ENCODE peak calls at places on chromosomes 6 and 20, in seven cellular contexts. One of them, this sample, is unnamed.

GRCh38 chr20:7843613-7844012 is 96.6 kb downstream of the HAO1 start:
- DNase-seq in tibial artery: no peak
- DNase-seq in fibroblast of pulmonary artery: peak
- DNase-seq in endodermal cell: no peak
- DNase-seq in ovary: no peak
- DNase-seq in A549: no peak
- DNase-seq in upper lobe of right lung: no peak
- DNase-seq in this sample: peak

GRCh38 chr6:119299694-119300093 is 49.9 kb downstream of the MAN1A1 start:
- DNase-seq in upper lobe of right lung: no peak
- DNase-seq in tibial artery: no peak
- DNase-seq in endodermal cell: no peak
- DNase-seq in A549: no peak
- DNase-seq in ovary: no peak
- DNase-seq in fibroblast of pulmonary artery: no peak
- DNase-seq in this sample: no peak

GRCh38 chr6:19697744-19698290 is 139.4 kb upstream of the ID4 start:
- DNase-seq in ovary: no peak
- DNase-seq in endodermal cell: no peak
- DNase-seq in fibroblast of pulmonary artery: peak
- DNase-seq in A549: no peak
- DNase-seq in upper lobe of right lung: no peak
- DNase-seq in tibial artery: no peak
- DNase-seq in this sample: peak

GRCh38 chr20:25580711-25581110 is 4.6 kb downstream of the NINL start:
- DNase-seq in fibroblast of pulmonary artery: peak
- DNase-seq in ovary: no peak
- DNase-seq in endodermal cell: no peak
- DNase-seq in A549: no peak
- DNase-seq in tibial artery: no peak
- DNase-seq in upper lobe of right lung: peak
- DNase-seq in this sample: peak

GRCh38 chr20:40568200-40568599 is 120.8 kb downstream of the MAFB start:
- DNase-seq in upper lobe of right lung: no peak
- DNase-seq in ovary: no peak
- DNase-seq in endodermal cell: no peak
- DNase-seq in A549: no peak
- DNase-seq in tibial artery: no peak
- DNase-seq in fibroblast of pulmonary artery: no peak
- DNase-seq in this sample: peak

GRCh38 chr6:154638369-154638768 is 94.8 kb upstream of the SCAF8 start:
- DNase-seq in A549: no peak
- DNase-seq in endodermal cell: no peak
- DNase-seq in tibial artery: no peak
- DNase-seq in ovary: no peak
- DNase-seq in upper lobe of right lung: no peak
- DNase-seq in fibroblast of pulmonary artery: peak
- DNase-seq in this sample: no peak

GRCh38 chr6:113050010-113050893 is 703.1 kb downstream of the RFPL4B start:
- DNase-seq in endodermal cell: no peak
- DNase-seq in ovary: no peak
- DNase-seq in upper lobe of right lung: no peak
- DNase-seq in A549: no peak
- DNase-seq in fibroblast of pulmonary artery: peak
- DNase-seq in tibial artery: no peak
- DNase-seq in this sample: peak

GRCh38 chr6:93104195-93104817 is 315.1 kb downstream of the EPHA7 start:
- DNase-seq in fibroblast of pulmonary artery: peak
- DNase-seq in A549: no peak
- DNase-seq in upper lobe of right lung: no peak
- DNase-seq in tibial artery: no peak
- DNase-seq in endodermal cell: no peak
- DNase-seq in ovary: no peak
- DNase-seq in this sample: no peak

GRCh38 chr6:170083236-170084051 is 207.4 kb downstream of the DLL1 start:
- DNase-seq in tibial artery: peak
- DNase-seq in A549: no peak
- DNase-seq in fibroblast of pulmonary artery: no peak
- DNase-seq in ovary: peak
- DNase-seq in endodermal cell: peak
- DNase-seq in upper lobe of right lung: no peak
- DNase-seq in this sample: no peak

GRCh38 chr6:106618324-106618723 is 11.0 kb downstream of the RTN4IP1 start:
- DNase-seq in A549: no peak
- DNase-seq in endodermal cell: no peak
- DNase-seq in ovary: no peak
- DNase-seq in fibroblast of pulmonary artery: no peak
- DNase-seq in upper lobe of right lung: no peak
- DNase-seq in tibial artery: no peak
- DNase-seq in this sample: no peak

GRCh38 chr20:50413088-50413500 is 97.1 kb upstream of the PTPN1 start:
- DNase-seq in upper lobe of right lung: no peak
- DNase-seq in A549: no peak
- DNase-seq in fibroblast of pulmonary artery: no peak
- DNase-seq in tibial artery: no peak
- DNase-seq in endodermal cell: peak
- DNase-seq in ovary: no peak
- DNase-seq in this sample: peak

GRCh38 chr6:113414511-113414910 is 442.6 kb upstream of the MARCKS start:
- DNase-seq in fibroblast of pulmonary artery: peak
- DNase-seq in ovary: peak
- DNase-seq in A549: peak
- DNase-seq in endodermal cell: no peak
- DNase-seq in upper lobe of right lung: no peak
- DNase-seq in tibial artery: peak
- DNase-seq in this sample: peak

GRCh38 chr6:85126448-85127178 is 323.3 kb upstream of the NT5E start:
- DNase-seq in upper lobe of right lung: no peak
- DNase-seq in endodermal cell: peak
- DNase-seq in tibial artery: peak
- DNase-seq in A549: peak
- DNase-seq in ovary: no peak
- DNase-seq in fibroblast of pulmonary artery: peak
- DNase-seq in this sample: peak

GRCh38 chr6:9139762-9140161 is 704.4 kb upstream of the SLC35B3 start:
- DNase-seq in fibroblast of pulmonary artery: peak
- DNase-seq in upper lobe of right lung: no peak
- DNase-seq in endodermal cell: no peak
- DNase-seq in A549: no peak
- DNase-seq in ovary: no peak
- DNase-seq in tibial artery: no peak
- DNase-seq in this sample: peak

GRCh38 chr20:31606928-31607639 is 2.0 kb downstream of the ID1 start:
- DNase-seq in endodermal cell: peak
- DNase-seq in ovary: no peak
- DNase-seq in upper lobe of right lung: peak
- DNase-seq in A549: peak
- DNase-seq in fibroblast of pulmonary artery: peak
- DNase-seq in tibial artery: no peak
- DNase-seq in this sample: peak

DNA sequence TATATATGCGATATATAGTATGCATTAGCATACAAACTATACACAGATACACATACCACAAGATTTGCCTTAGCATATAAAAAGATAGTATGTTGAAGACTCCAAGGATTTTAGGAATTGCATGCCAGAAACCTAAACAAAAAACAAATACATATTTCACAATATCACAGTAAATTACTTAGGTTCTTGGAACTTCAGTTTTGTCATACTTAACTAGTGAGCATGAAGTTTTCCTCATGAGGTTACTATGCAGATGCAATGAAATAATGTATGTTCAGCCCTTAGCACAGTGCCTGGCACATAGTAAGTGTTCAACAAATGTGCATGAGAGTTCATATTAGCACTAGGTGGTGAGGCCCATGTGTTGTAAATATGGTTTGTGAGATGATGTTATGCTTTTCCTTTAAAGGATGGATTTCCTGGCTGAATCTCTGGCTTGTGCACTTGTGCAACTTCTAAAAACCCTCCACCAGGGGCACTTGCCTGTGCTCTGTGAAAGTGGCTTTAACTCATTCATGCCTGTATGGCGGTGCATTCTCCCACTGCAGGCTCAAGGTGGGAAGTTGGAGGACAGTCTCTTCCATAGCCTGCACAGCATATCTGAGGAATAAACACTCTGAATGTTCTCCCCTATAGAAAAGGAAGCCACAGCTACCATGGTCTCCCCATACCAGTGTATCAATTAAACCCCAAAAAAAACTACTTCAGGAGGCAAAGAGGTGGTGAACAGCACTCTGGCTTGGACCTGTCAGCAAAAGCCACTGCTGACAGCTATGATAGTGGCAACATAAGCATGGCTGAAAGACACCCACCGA is 624.1 kb upstream of the CDH4 start:
- DNase-seq in tibial artery: no peak
- DNase-seq in endodermal cell: peak
- DNase-seq in A549: no peak
- DNase-seq in ovary: no peak
- DNase-seq in fibroblast of pulmonary artery: no peak
- DNase-seq in upper lobe of right lung: no peak
- DNase-seq in this sample: no peak
- TF ChIP-seq CTCF in tibial artery: no peak
- TF ChIP-seq CTCF in endodermal cell: peak
- TF ChIP-seq CTCF in A549: no peak
- TF ChIP-seq CTCF in ovary: no peak
- TF ChIP-seq CTCF in fibroblast of pulmonary artery: no peak
- TF ChIP-seq CTCF in upper lobe of right lung: no peak
- TF ChIP-seq CTCF in this sample: no peak

GRCh38 chr6:39451831-39452230 is 129.3 kb upstream of the KCNK16 start:
- DNase-seq in endodermal cell: peak
- DNase-seq in tibial artery: no peak
- DNase-seq in fibroblast of pulmonary artery: no peak
- DNase-seq in ovary: no peak
- DNase-seq in upper lobe of right lung: no peak
- DNase-seq in A549: no peak
- DNase-seq in this sample: peak
- TF ChIP-seq CTCF in endodermal cell: peak
- TF ChIP-seq CTCF in tibial artery: no peak
- TF ChIP-seq CTCF in fibroblast of pulmonary artery: peak
- TF ChIP-seq CTCF in ovary: no peak
- TF ChIP-seq CTCF in upper lobe of right lung: peak
- TF ChIP-seq CTCF in A549: no peak
- TF ChIP-seq CTCF in this sample: peak

GRCh38 chr20:59520814-59521213 is 83.5 kb upstream of the PHACTR3 start:
- DNase-seq in A549: no peak
- DNase-seq in fibroblast of pulmonary artery: no peak
- DNase-seq in tibial artery: no peak
- DNase-seq in upper lobe of right lung: no peak
- DNase-seq in ovary: no peak
- DNase-seq in endodermal cell: no peak
- DNase-seq in this sample: no peak

GRCh38 chr20:59525500-59526241 is 78.7 kb upstream of the PHACTR3 start:
- DNase-seq in upper lobe of right lung: peak
- DNase-seq in fibroblast of pulmonary artery: peak
- DNase-seq in ovary: peak
- DNase-seq in tibial artery: no peak
- DNase-seq in endodermal cell: peak
- DNase-seq in A549: peak
- DNase-seq in this sample: peak

DNA sequence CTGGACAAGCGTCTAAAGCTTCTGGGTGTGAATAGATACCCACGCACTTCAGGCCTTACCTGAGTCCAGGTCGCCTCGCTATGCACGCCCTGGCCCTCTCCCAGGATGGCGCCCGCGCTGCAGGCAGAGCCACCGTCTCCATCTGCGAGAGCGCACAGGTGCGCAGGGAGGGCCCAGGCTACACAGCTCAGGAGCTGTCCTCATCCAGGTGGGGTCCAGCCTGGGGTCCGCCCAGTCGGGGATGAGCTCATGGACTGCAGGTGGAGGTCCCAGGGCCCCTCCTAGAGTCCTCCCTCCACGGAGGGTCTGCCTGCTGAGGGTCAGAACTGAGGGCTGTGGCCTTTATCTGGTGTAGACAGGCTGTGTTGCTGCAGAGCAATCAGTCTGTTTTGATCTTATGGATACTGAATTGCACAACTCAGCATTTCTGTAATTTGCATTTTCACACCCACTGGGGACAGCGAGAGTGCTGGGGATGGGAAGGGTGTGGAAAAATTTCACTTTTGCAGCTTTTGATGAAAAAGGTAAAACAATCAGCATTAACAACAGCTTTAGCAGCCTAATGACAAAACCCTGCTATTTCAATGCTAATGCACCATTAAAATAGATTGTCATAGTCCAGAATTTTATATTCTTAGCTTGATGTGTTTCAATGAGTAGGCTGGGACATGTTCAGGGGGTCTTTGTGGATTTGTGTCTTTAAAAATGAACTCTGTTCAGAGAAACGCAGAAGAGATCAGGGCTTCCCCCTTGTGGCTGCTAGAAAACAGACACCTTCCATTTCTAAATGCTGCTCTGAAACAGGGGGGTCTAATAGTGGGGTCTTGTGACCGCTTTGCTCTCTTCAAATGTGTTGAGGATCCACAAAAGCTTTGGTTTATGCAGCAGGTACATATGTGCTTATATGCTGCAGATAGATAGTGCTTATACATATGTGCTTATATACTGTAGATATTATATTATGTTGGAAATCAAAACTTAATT is 77.8 kb upstream of the PHACTR3 start:
- DNase-seq in endodermal cell: no peak
- DNase-seq in ovary: no peak
- DNase-seq in A549: peak
- DNase-seq in upper lobe of right lung: no peak
- DNase-seq in fibroblast of pulmonary artery: peak
- DNase-seq in tibial artery: no peak
- DNase-seq in this sample: no peak
- TF ChIP-seq CTCF in endodermal cell: peak
- TF ChIP-seq CTCF in ovary: no peak
- TF ChIP-seq CTCF in A549: no peak
- TF ChIP-seq CTCF in upper lobe of right lung: peak
- TF ChIP-seq CTCF in fibroblast of pulmonary artery: peak
- TF ChIP-seq CTCF in tibial artery: no peak
- TF ChIP-seq CTCF in this sample: peak

GRCh38 chr6:63305278-63305677 is 14.5 kb downstream of the LGSN start:
- DNase-seq in tibial artery: no peak
- DNase-seq in A549: no peak
- DNase-seq in ovary: no peak
- DNase-seq in upper lobe of right lung: no peak
- DNase-seq in fibroblast of pulmonary artery: no peak
- DNase-seq in endodermal cell: no peak
- DNase-seq in this sample: no peak

GRCh38 chr6:63306446-63306845 is 13.3 kb downstream of the LGSN start:
- DNase-seq in upper lobe of right lung: no peak
- DNase-seq in endodermal cell: no peak
- DNase-seq in tibial artery: no peak
- DNase-seq in fibroblast of pulmonary artery: no peak
- DNase-seq in ovary: no peak
- DNase-seq in A549: no peak
- DNase-seq in this sample: no peak

DNA sequence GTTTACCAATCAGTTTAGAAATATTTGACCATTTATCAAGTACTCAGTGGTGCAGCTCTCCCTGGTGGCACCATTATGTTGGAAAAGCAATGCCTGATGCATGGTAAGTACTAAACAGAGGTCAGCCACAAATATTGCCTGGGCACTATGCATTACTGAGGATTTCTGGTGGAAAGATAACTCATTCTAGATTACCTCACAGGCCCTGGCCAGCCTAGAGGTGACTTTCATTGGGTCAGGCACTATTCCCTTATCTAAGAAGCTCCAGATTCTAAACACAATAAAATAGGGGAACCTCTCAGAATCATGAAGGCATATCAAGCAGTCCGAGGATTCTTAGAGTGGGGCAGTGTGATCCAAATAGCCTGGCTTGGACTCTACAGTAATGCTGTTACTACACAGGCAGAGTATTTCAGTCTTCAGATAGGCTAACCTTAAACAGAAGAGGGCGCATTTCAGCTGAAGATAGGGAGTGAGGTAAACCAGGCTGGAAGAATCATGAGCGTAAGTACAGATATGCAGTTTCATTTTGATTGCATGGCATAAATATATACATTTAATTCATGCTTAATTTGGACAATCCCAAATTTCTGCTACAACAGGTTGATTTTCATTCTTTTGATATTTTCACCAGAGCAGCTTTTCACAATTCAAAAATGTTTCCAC is 12.1 kb downstream of the LGSN start:
- DNase-seq in endodermal cell: peak
- DNase-seq in upper lobe of right lung: no peak
- DNase-seq in tibial artery: no peak
- DNase-seq in ovary: no peak
- DNase-seq in fibroblast of pulmonary artery: peak
- DNase-seq in A549: peak
- DNase-seq in this sample: peak
- TF ChIP-seq CTCF in endodermal cell: peak
- TF ChIP-seq CTCF in upper lobe of right lung: no peak
- TF ChIP-seq CTCF in tibial artery: no peak
- TF ChIP-seq CTCF in ovary: no peak
- TF ChIP-seq CTCF in fibroblast of pulmonary artery: peak
- TF ChIP-seq CTCF in A549: peak
- TF ChIP-seq CTCF in this sample: peak

This sample was measured in MCF 10A.